ENCODE peak calls at places on chromosomes 2 and 18, in six cellular contexts. L is upper lobe of right lung, P is endodermal cell, H is GM23338, C is lung, Z is pancreas. Q is an unnamed sample. For H3K4me1, the result is how much of the 10 kb centered on the place peaks cover.

GRCh38 chr2:196836440-196836839 is 27.3 kb upstream of the C2orf66 start:
- DNase-seq in Z (no peak), C (no peak), P (no peak), H (no peak), L (no peak), Q (no peak)

GRCh38 chr2:7627587-7627986 is 710.4 kb downstream of the RNF144A start:
- DNase-seq in L (no peak), H (no peak), P (no peak), C (no peak), Z (no peak), Q (no peak)

GRCh38 chr18:67131498-67131897 is 385.0 kb downstream of the DSEL start:
- DNase-seq in C (no peak), Z (no peak), H (no peak), P (no peak), L (no peak), Q (no peak)

GRCh38 chr18:3919396-3920061 is 469.6 kb downstream of the TGIF1 start:
- DNase-seq in Z (no peak), P (no peak), C (no peak), L (no peak), H (no peak), Q (no peak)

GRCh38 chr2:192016265-192016664 is 169.4 kb upstream of the CAVIN2 start:
- DNase-seq in L (no peak), C (no peak), P (no peak), Z (no peak), H (no peak), Q (no peak)

GRCh38 chr2:238994876-238995275 is 147.0 kb downstream of the TWIST2 start:
- DNase-seq in C (no peak), P (no peak), H (no peak), Z (no peak), L (no peak), Q (no peak)

GRCh38 chr2:231219289-231219688 is 20.9 kb downstream of the ARMC9 start:
- DNase-seq in Z (no peak), H (no peak), L (no peak), P (no peak), C (no peak), Q (no peak)

GRCh38 chr2:127187081-127187775 is 32.9 kb downstream of the CYP27C1 start:
- DNase-seq in L (no peak), H (no peak), Z (no peak), C (no peak), P (peak), Q (no peak)

GRCh38 chr18:49013961-49014604 is 63.3 kb upstream of the SMAD7 start:
- DNase-seq in C (no peak), H (no peak), L (peak), P (peak), Z (peak), Q (no peak)

GRCh38 chr18:69000366-69000765 is 202.5 kb downstream of the CCDC102B start:
- DNase-seq in H (no peak), Z (no peak), L (no peak), P (no peak), C (no peak), Q (no peak)

GRCh38 chr2:129061079-129061785 is 742.6 kb upstream of the HS6ST1 start:
- DNase-seq in Z (no peak), L (no peak), P (no peak), H (no peak), C (no peak), Q (no peak)

GRCh38 chr2:45223531-45223930 is 214.3 kb upstream of the SIX2 start:
- DNase-seq in C (no peak), L (no peak), P (peak), H (no peak), Z (no peak), Q (no peak)

GRCh38 chr2:126720031-126720368 is 64.0 kb downstream of the GYPC start:
- DNase-seq in Z (no peak), L (no peak), C (peak), H (no peak), P (no peak), Q (no peak)

GRCh38 chr18:80244956-80245730 is 2.2 kb downstream of the PARD6G start:
- DNase-seq in Z (no peak), L (peak), H (no peak), C (peak), P (peak), Q (no peak)

GRCh38 chr2:233100192-233100998 is 40.3 kb downstream of the INPP5D start:
- DNase-seq in L (no peak), Z (no peak), P (peak), C (no peak), H (no peak), Q (peak)

GRCh38 chr2:3493610-3493997 is 25.7 kb downstream of the ADI1 start:
- DNase-seq in Z (no peak), H (peak), C (no peak), L (peak), P (peak), Q (no peak)

GRCh38 chr18:32424696-32425095 is 46.0 kb downstream of the GAREM1 start:
- DNase-seq in C (no peak), P (no peak), L (no peak), Z (no peak), H (no peak), Q (no peak)

GRCh38 chr18:58270396-58270795 is 226.4 kb downstream of the NEDD4L start:
- DNase-seq in C (no peak), P (no peak), Z (no peak), H (no peak), L (no peak), Q (no peak)
- H3K4me1 ChIP-seq in C (under half), P (under half), Z (under half), H (under half), L (under half), Q (under half)

DNA sequence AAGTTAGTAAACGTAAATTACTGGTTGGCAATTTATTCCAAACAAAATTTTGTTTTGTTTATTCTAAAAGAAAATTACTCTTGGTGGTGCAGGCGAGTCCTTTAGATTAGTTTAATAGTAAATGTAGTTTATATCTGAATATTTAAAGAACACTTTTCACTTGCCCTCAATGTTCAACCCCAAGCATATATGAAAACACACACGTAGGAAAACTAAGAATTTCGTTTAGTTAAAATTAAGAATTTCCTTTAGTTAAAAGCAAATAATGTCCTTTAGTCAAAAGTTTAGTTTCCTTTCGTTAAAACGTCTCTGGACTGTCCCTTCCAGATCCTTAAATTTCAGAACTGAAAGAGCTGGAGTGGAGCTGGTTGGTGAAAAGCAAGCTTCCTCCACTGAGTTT is 19.1 kb upstream of the CYTIP start:
- DNase-seq in H (no peak), P (no peak), Z (no peak), L (no peak), C (no peak), Q (no peak)
- H3K4me1 ChIP-seq in H (under half), P (under half), Z (under half), L (under half), C (under half), Q (half or more)

DNA sequence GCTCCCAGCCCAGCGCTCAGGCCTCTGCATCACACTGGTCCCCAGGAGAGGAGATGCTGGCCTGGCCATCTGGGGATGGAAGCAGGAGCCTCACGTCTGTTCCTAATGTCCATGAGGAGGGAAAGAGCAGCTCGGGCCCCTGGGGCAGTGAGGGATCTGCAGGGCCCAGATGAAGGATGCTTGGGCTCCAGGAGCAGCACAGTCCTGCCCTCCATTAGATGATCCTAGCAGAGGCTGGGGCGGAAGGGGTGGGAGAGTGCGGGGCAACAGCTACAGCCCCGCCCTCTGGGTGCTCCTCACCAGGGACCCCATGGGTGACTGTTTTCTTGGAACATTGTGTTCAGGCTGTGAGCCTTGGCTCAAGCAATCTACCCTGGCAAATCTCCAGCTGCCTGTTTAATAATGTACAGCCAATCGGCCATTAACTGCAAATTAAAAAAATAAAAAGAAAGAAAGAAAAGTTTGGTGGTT is 49.7 kb downstream of the TNS1 start:
- DNase-seq in C (no peak), Z (no peak), L (peak), H (no peak), P (no peak), Q (no peak)
- H3K4me1 ChIP-seq in C (under half), Z (under half), L (half or more), H (under half), P (under half), Q (under half)

DNA sequence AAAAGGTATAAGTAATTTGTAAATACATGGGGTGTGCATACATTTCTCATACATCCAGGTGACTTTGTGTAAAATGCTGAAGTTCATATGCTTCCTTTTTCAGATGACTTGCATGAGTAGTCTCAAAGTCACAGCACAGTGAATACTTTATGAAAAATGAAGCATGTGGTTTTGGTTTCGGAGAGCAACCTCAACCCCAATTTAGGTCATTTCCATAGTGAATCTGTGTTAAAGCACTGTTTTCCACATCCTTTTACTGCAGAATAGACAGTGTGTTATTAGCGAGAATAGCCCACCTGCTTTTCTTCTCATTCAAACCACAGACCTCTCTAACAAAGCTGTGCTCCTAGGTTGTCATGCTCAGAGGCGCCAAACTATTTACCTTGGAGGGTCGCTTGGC is 204.4 kb upstream of the RASGRP3 start:
- DNase-seq in H (no peak), C (no peak), L (no peak), Z (no peak), P (no peak), Q (no peak)
- H3K4me1 ChIP-seq in H (under half), C (under half), L (under half), Z (under half), P (under half), Q (under half)

DNA sequence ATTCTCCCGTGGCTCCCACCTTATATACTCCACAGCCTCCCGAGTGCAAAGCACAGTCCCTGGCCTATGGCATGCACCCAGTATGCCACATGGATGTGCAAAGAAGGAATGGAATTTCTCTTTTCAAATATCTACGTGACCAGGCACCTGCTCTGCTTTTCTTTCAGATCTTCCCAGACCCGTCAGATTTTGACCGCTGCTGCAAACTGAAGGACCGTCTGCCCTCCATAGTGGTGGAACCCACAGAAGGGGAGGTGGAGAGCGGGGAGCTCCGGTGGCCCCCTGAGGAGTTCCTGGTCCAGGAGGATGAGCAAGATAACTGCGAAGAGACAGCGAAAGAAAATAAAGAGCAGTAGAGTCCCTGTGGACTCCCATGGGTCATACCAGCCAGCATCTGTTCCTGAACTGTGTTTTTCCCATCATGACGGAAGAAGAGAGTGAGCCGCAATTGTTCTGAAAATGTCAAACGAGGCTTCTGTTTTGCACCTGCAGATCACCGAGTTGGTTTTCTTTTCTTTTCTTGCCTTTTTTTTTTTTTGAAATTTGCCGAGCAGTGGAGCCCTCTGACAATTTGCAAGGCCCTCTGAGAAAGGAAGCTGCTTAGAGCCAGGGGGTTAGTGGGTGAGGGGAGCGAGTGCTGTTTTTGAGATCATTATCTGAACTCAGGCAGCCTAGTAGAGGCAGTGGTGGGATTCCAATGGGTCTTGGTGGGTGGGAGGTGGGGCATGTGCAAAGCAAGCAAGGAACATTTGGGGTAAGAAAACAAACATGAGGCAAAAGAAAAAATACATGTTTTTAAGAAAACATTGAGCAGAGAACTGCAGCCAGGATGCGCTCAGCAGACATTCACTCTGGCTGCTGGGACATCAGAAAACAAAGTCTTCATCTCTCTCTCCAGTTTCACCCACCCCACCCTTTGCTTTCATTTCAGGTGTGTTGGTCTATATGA is 26.2 kb downstream of the LBH start:
- DNase-seq in P (no peak), L (no peak), H (no peak), Z (no peak), C (no peak), Q (no peak)
- H3K4me1 ChIP-seq in P (under half), L (under half), H (under half), Z (under half), C (under half), Q (half or more)

GRCh38 chr2:121815216-121815615 is 59.8 kb downstream of the TSN start:
- DNase-seq in C (no peak), P (no peak), H (no peak), L (no peak), Z (no peak), Q (no peak)
- H3K4me1 ChIP-seq in C (under half), P (under half), H (under half), L (under half), Z (under half), Q (under half)

Q was measured in CD8-positive, alpha-beta memory T cell.